ENCODE peak calls at places on chromosomes 2 and 18, in eight cellular contexts. R, K, U, D, C, O, A and N are unnamed samples.

GRCh38 chr2:113886479-113887383 is 3.2 kb upstream of the ACTR3 start:
- DNase-seq in O (no peak), C (peak), K (no peak), A (peak), R (peak), U (no peak), D (no peak), N (no peak)

GRCh38 chr2:165313448-165313847 is 74.2 kb downstream of the SCN2A start:
- DNase-seq in K (no peak), R (no peak), A (no peak), C (no peak), U (no peak), O (no peak), D (no peak), N (no peak)

GRCh38 chr2:100679211-100679610 is 116.4 kb downstream of the PDCL3 start:
- DNase-seq in O (no peak), U (no peak), K (no peak), D (no peak), A (no peak), C (no peak), R (no peak), N (no peak)

GRCh38 chr2:109453596-109453995 is 160.2 kb downstream of the SEPTIN10 start:
- DNase-seq in D (no peak), R (peak), O (no peak), U (no peak), C (no peak), K (no peak), A (no peak), N (no peak)

GRCh38 chr2:113158884-113159553 is 14.8 kb upstream of the PSD4 start:
- DNase-seq in O (no peak), U (no peak), K (no peak), A (no peak), C (peak), D (no peak), R (no peak), N (no peak)

GRCh38 chr2:165238295-165238694 is 919 bp upstream of the SCN2A start:
- DNase-seq in K (peak), D (peak), R (no peak), O (no peak), U (no peak), C (peak), A (no peak), N (no peak)

GRCh38 chr18:48749768-48750167 is 201.0 kb downstream of the SMAD7 start:
- DNase-seq in U (no peak), C (peak), D (no peak), A (no peak), O (no peak), R (no peak), K (no peak), N (no peak)

GRCh38 chr18:28794459-28795245 is 617.7 kb upstream of the CDH2 start:
- DNase-seq in U (no peak), R (no peak), A (no peak), D (no peak), O (no peak), K (no peak), C (peak), N (no peak)

GRCh38 chr2:78553866-78554647 is 471.4 kb upstream of the REG3G start:
- DNase-seq in A (no peak), D (no peak), C (no peak), U (no peak), R (no peak), K (peak), O (no peak), N (no peak)

GRCh38 chr2:105287692-105288091 is 41.8 kb downstream of the TGFBRAP1 start:
- DNase-seq in U (no peak), O (peak), C (peak), A (peak), K (peak), R (peak), D (peak), N (no peak)

GRCh38 chr2:181813963-181814565 is 77.5 kb upstream of the ITPRID2 start:
- DNase-seq in C (peak), U (no peak), O (no peak), D (no peak), R (peak), K (no peak), A (no peak), N (no peak)

GRCh38 chr18:79355433-79356335 is 40.0 kb upstream of the NFATC1 start:
- DNase-seq in A (no peak), C (no peak), O (no peak), D (no peak), U (no peak), K (no peak), R (no peak), N (no peak)

GRCh38 chr2:172098287-172098649 is 4.4 kb downstream of the DLX2 start:
- DNase-seq in O (no peak), A (no peak), D (no peak), U (no peak), C (no peak), R (no peak), K (peak), N (no peak)

GRCh38 chr2:211930331-211930730 is 608.3 kb downstream of the ERBB4 start:
- DNase-seq in D (no peak), C (no peak), K (no peak), R (no peak), U (no peak), A (no peak), O (no peak), N (no peak)

GRCh38 chr2:127047716-127048617 is 59.0 kb downstream of the BIN1 start:
- DNase-seq in U (no peak), R (no peak), K (no peak), A (no peak), C (no peak), D (no peak), O (no peak), N (no peak)

GRCh38 chr2:70726947-70727725 is 40.9 kb downstream of the ADD2 start:
- DNase-seq in C (peak), K (no peak), O (no peak), D (no peak), A (no peak), U (no peak), R (no peak), N (no peak)

GRCh38 chr2:110717734-110718133 is 14.6 kb upstream of the ACOXL start:
- DNase-seq in C (no peak), D (no peak), A (no peak), R (no peak), U (no peak), K (no peak), O (no peak), N (no peak)

GRCh38 chr2:220033546-220033945 is 406.1 kb downstream of the SLC4A3 start:
- DNase-seq in A (no peak), U (no peak), K (no peak), C (peak), D (no peak), R (no peak), O (no peak), N (no peak)

GRCh38 chr2:71395471-71395870 is 57.9 kb upstream of the DYSF start:
- DNase-seq in D (no peak), U (no peak), O (no peak), A (peak), R (no peak), K (no peak), C (no peak), N (no peak)

GRCh38 chr2:121798617-121799016 is 43.2 kb downstream of the TSN start:
- DNase-seq in K (no peak), O (no peak), D (no peak), U (no peak), R (no peak), A (no peak), C (no peak), N (no peak)

GRCh38 chr2:84958135-84959044 is 12.6 kb upstream of the KCMF1 start:
- DNase-seq in R (peak), K (peak), C (peak), O (peak), A (peak), D (no peak), U (no peak), N (no peak)

GRCh38 chr2:111190816-111191540 is 70.3 kb downstream of the BCL2L11 start:
- DNase-seq in U (no peak), O (no peak), A (no peak), D (no peak), R (no peak), K (no peak), C (no peak), N (no peak)

GRCh38 chr2:239112127-239112774 is 264.4 kb downstream of the TWIST2 start:
- DNase-seq in K (no peak), O (no peak), C (no peak), A (no peak), U (no peak), D (no peak), R (no peak), N (no peak)

GRCh38 chr18:50658601-50659000 is 98.7 kb downstream of the MAPK4 start:
- DNase-seq in R (no peak), D (no peak), A (no peak), C (no peak), U (no peak), O (no peak), K (no peak), N (no peak)

GRCh38 chr18:50659091-50660003 is 99.5 kb downstream of the MAPK4 start:
- DNase-seq in A (peak), D (no peak), O (peak), R (no peak), U (no peak), K (peak), C (peak), N (no peak)

GRCh38 chr18:50656396-50656795 is 96.5 kb downstream of the MAPK4 start:
- DNase-seq in K (no peak), U (no peak), O (no peak), C (no peak), A (no peak), R (no peak), D (no peak), N (no peak)

GRCh38 chr18:50654658-50655550 is 95.0 kb downstream of the MAPK4 start:
- DNase-seq in C (no peak), U (no peak), K (no peak), O (no peak), D (no peak), R (no peak), A (peak), N (no peak)

GRCh38 chr18:50656841-50657470 is 97.1 kb downstream of the MAPK4 start:
- DNase-seq in C (no peak), K (peak), D (no peak), O (no peak), A (no peak), U (no peak), R (no peak), N (no peak)
- H3K27ac ChIP-seq in C (no peak), K (no peak), D (no peak), O (no peak), A (no peak), U (no peak), R (peak), N (no peak)

DNA sequence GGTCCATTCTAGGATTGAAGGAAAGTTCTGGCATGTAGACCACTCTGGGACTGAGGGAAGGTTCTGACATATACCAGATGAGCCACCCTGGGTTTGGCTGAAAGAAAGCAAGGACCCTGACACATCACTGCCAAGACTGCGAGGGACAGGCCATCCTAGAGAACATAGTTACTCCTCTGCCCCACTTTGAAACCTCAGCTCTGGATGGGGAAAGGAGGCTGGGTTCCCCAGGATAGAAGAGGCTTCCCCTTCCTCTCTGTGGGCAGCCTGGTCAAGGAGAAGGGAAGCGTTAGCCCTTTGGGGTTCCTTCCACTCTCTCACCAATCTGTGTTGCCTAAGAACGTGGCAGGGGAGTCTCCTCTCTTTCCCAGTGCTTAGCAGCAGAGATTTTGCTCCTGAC is 165.9 kb downstream of the CLIP4 start:
- DNase-seq in D (no peak), O (no peak), U (no peak), K (no peak), C (no peak), R (no peak), A (no peak), N (no peak)
- H3K27ac ChIP-seq in D (no peak), O (no peak), U (no peak), K (no peak), C (no peak), R (no peak), A (no peak), N (no peak)

GRCh38 chr2:203813684-203814083 is 53.9 kb upstream of the CTLA4 start:
- DNase-seq in U (no peak), D (no peak), K (no peak), C (no peak), R (no peak), A (peak), O (no peak), N (no peak)

GRCh38 chr2:203809084-203809521 is 58.5 kb upstream of the CTLA4 start:
- DNase-seq in U (no peak), D (no peak), R (no peak), K (peak), O (no peak), A (no peak), C (peak), N (no peak)

GRCh38 chr2:203809991-203810510 is 57.5 kb upstream of the CTLA4 start:
- DNase-seq in U (no peak), C (no peak), K (no peak), R (no peak), O (no peak), D (no peak), A (no peak), N (no peak)

GRCh38 chr2:203812294-203813221 is 55.0 kb upstream of the CTLA4 start:
- DNase-seq in O (no peak), A (peak), C (no peak), D (no peak), R (no peak), U (no peak), K (no peak), N (no peak)

GRCh38 chr2:203811491-203812221 is 55.9 kb upstream of the CTLA4 start:
- DNase-seq in U (peak), O (peak), A (peak), C (peak), R (peak), K (peak), D (no peak), N (no peak)
- H3K27ac ChIP-seq in U (peak), O (peak), A (peak), C (peak), R (peak), K (no peak), D (no peak), N (no peak)

DNA sequence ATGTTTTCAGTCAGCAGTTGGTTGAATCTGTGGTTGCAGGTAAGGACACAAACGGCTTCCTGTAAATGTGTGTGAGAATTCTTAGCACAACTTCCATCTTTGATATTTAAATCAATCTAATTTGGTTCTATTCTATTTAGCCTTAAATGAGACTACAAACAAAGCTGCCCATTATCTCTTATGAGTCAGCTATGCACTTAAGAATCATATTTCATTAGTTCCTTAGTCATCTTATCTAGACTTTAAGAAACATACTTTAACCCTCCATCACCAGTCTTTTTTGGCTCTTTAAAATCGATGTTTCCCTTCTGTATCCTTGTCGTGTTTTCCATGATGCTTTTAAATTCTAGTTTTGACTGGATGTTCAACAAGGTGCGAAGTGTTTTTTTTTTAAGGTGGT is 114.4 kb upstream of the TMEM200C start:
- DNase-seq in R (no peak), C (peak), D (no peak), K (no peak), U (no peak), O (no peak), A (no peak), N (no peak)
- H3K27ac ChIP-seq in R (no peak), C (no peak), D (no peak), K (no peak), U (no peak), O (no peak), A (no peak), N (no peak)